ENCODE peak calls at places on chromosomes 3 and 15, in ten cellular contexts. Y is CD4-positive, CD25-positive, alpha-beta regulatory T cell; U is HCT116; A is upper lobe of right lung; D is T-helper 17 cell; C is left ventricle myocardium superior; N is activated CD4-positive, alpha-beta T cell treated with anti-CD3 and anti-CD28 coated beads for 36 hours; I is heart right ventricle; Z is GM23338; G is CD4-positive, alpha-beta T cell. L is an unnamed sample.

GRCh38 chr3:192840143-192840836 is 77.4 kb downstream of the MB21D2 start:
- ATAC-seq in Y (no peak), U (no peak), A (no peak), D (no peak), C (no peak), N (no peak), I (no peak), Z (no peak), G (no peak), L (no peak)

GRCh38 chr3:127750226-127751031 is 71.9 kb downstream of the MGLL start:
- ATAC-seq in Y (no peak), U (no peak), A (no peak), D (no peak), C (no peak), N (peak), I (no peak), Z (no peak), G (no peak), L (no peak)

GRCh38 chr3:153767601-153768558 is 353.3 kb upstream of the ARHGEF26 start:
- ATAC-seq in Y (no peak), U (no peak), A (peak), D (no peak), C (no peak), N (no peak), I (no peak), Z (no peak), G (no peak), L (no peak)

GRCh38 chr3:19543212-19543841 is 390.7 kb downstream of the EFHB start:
- ATAC-seq in Y (no peak), U (peak), A (peak), D (no peak), C (peak), N (no peak), I (peak), Z (peak), G (no peak), L (peak)

GRCh38 chr3:37171144-37171543 is 3.2 kb downstream of the LRRFIP2 start:
- ATAC-seq in Y (no peak), U (no peak), A (no peak), D (no peak), C (peak), N (no peak), I (no peak), Z (no peak), G (no peak), L (no peak)

GRCh38 chr3:25455316-25456232 is 27.5 kb downstream of the RARB start:
- ATAC-seq in Y (no peak), U (no peak), A (peak), D (no peak), C (peak), N (no peak), I (peak), Z (peak), G (no peak), L (no peak)

GRCh38 chr15:83733691-83734090 is 79.8 kb downstream of the ADAMTSL3 start:
- ATAC-seq in Y (no peak), U (no peak), A (no peak), D (no peak), C (no peak), N (no peak), I (no peak), Z (no peak), G (no peak), L (no peak)

GRCh38 chr3:108071394-108071793 is 19.4 kb downstream of the CD47 start:
- ATAC-seq in Y (no peak), U (no peak), A (peak), D (no peak), C (no peak), N (no peak), I (no peak), Z (no peak), G (no peak), L (no peak)

GRCh38 chr3:16183601-16184270 is 9.3 kb downstream of the GALNT15 start:
- ATAC-seq in Y (no peak), U (no peak), A (no peak), D (no peak), C (peak), N (no peak), I (peak), Z (no peak), G (no peak), L (peak)

GRCh38 chr15:74442604-74443003 is 8.8 kb upstream of the SEMA7A start:
- ATAC-seq in Y (no peak), U (no peak), A (no peak), D (no peak), C (no peak), N (no peak), I (no peak), Z (no peak), G (no peak), L (no peak)

GRCh38 chr15:27017168-27017809 is 46.3 kb downstream of the GABRG3 start:
- ATAC-seq in Y (no peak), U (no peak), A (peak), D (no peak), C (peak), N (no peak), I (no peak), Z (peak), G (no peak), L (peak)

GRCh38 chr3:82386656-82387055 is 625.2 kb upstream of the GBE1 start:
- ATAC-seq in Y (no peak), U (no peak), A (no peak), D (no peak), C (no peak), N (no peak), I (no peak), Z (no peak), G (no peak), L (no peak)

GRCh38 chr3:39212665-39213064 is 20.3 kb upstream of the XIRP1 start:
- ATAC-seq in Y (no peak), U (no peak), A (no peak), D (no peak), C (no peak), N (no peak), I (no peak), Z (no peak), G (no peak), L (no peak)

GRCh38 chr3:135224963-135225362 is 429.9 kb downstream of the EPHB1 start:
- ATAC-seq in Y (no peak), U (no peak), A (no peak), D (no peak), C (no peak), N (no peak), I (no peak), Z (no peak), G (no peak), L (no peak)

GRCh38 chr3:186044427-186044826 is 64.5 kb downstream of the ETV5 start:
- ATAC-seq in Y (no peak), U (no peak), A (peak), D (no peak), C (no peak), N (no peak), I (no peak), Z (no peak), G (no peak), L (no peak)

GRCh38 chr3:133703915-133704314 is 42.2 kb upstream of the TOPBP1 start:
- ATAC-seq in Y (no peak), U (no peak), A (no peak), D (no peak), C (no peak), N (no peak), I (no peak), Z (no peak), G (no peak), L (no peak)

GRCh38 chr3:44355634-44356033 is 17.1 kb downstream of the TCAIM start:
- ATAC-seq in Y (no peak), U (no peak), A (peak), D (no peak), C (peak), N (no peak), I (peak), Z (no peak), G (no peak), L (peak)

GRCh38 chr15:95687686-95688085 is 642.8 kb upstream of the NR2F2 start:
- ATAC-seq in Y (no peak), U (no peak), A (no peak), D (no peak), C (no peak), N (no peak), I (no peak), Z (no peak), G (no peak), L (no peak)

GRCh38 chr3:135147657-135148056 is 352.6 kb downstream of the EPHB1 start:
- ATAC-seq in Y (no peak), U (no peak), A (no peak), D (no peak), C (peak), N (no peak), I (peak), Z (no peak), G (no peak), L (no peak)

GRCh38 chr15:83848315-83849050 is 194.6 kb downstream of the ADAMTSL3 start:
- ATAC-seq in Y (no peak), U (no peak), A (no peak), D (no peak), C (peak), N (no peak), I (peak), Z (no peak), G (no peak), L (no peak)

GRCh38 chr3:34394978-34395748 is 596.7 kb downstream of the PDCD6IP start:
- ATAC-seq in Y (no peak), U (no peak), A (peak), D (no peak), C (no peak), N (no peak), I (no peak), Z (peak), G (no peak), L (no peak)

GRCh38 chr3:170517251-170517945 is 68.5 kb downstream of the SLC7A14 start:
- ATAC-seq in Y (no peak), U (no peak), A (no peak), D (no peak), C (no peak), N (no peak), I (no peak), Z (no peak), G (no peak), L (no peak)

GRCh38 chr15:69813881-69814280 is 283.8 kb downstream of the TLE3 start:
- ATAC-seq in Y (no peak), U (no peak), A (peak), D (no peak), C (no peak), N (no peak), I (no peak), Z (peak), G (no peak), L (peak)

GRCh38 chr3:48926425-48927392 is 8.1 kb downstream of the ARIH2 start:
- ATAC-seq in Y (no peak), U (peak), A (no peak), D (peak), C (peak), N (peak), I (peak), Z (no peak), G (no peak), L (peak)

GRCh38 chr15:45587861-45588170 is 637 bp downstream of the BLOC1S6 start:
- ATAC-seq in Y (no peak), U (no peak), A (no peak), D (no peak), C (no peak), N (no peak), I (no peak), Z (no peak), G (no peak), L (no peak)

GRCh38 chr3:29245441-29245840 is 35.4 kb upstream of the RBMS3 start:
- ATAC-seq in Y (no peak), U (no peak), A (no peak), D (no peak), C (no peak), N (peak), I (no peak), Z (no peak), G (no peak), L (no peak)

GRCh38 chr15:61103026-61103425 is 126.1 kb downstream of the RORA start:
- ATAC-seq in Y (no peak), U (no peak), A (no peak), D (no peak), C (peak), N (no peak), I (no peak), Z (peak), G (no peak), L (no peak)

GRCh38 chr3:70980646-70981031 is 602.9 kb downstream of the FOXP1 start:
- ATAC-seq in Y (no peak), U (no peak), A (no peak), D (peak), C (no peak), N (peak), I (no peak), Z (no peak), G (peak), L (no peak)

GRCh38 chr15:25658560-25658959 is 204.6 kb downstream of the ATP10A start:
- ATAC-seq in Y (no peak), U (no peak), A (no peak), D (no peak), C (no peak), N (no peak), I (no peak), Z (no peak), G (no peak), L (no peak)

GRCh38 chr3:107892960-107893359 is 197.9 kb downstream of the CD47 start:
- ATAC-seq in Y (no peak), U (no peak), A (no peak), D (no peak), C (no peak), N (no peak), I (no peak), Z (no peak), G (no peak), L (no peak)

GRCh38 chr15:42226648-42227047 is 18.5 kb upstream of the VPS39 start:
- ATAC-seq in Y (no peak), U (no peak), A (no peak), D (no peak), C (no peak), N (no peak), I (no peak), Z (no peak), G (no peak), L (no peak)

GRCh38 chr3:187398955-187399354 is 30.8 kb downstream of the RTP4 start:
- ATAC-seq in Y (no peak), U (no peak), A (no peak), D (no peak), C (no peak), N (no peak), I (no peak), Z (no peak), G (no peak), L (no peak)

GRCh38 chr15:78311292-78311691 is 11.9 kb upstream of the SKIC8 start:
- ATAC-seq in Y (no peak), U (no peak), A (no peak), D (no peak), C (no peak), N (no peak), I (no peak), Z (no peak), G (no peak), L (no peak)

GRCh38 chr3:17885986-17886385 is 143.6 kb upstream of the TBC1D5 start:
- ATAC-seq in Y (no peak), U (no peak), A (no peak), D (no peak), C (no peak), N (no peak), I (no peak), Z (no peak), G (no peak), L (no peak)

GRCh38 chr3:108391917-108392585 is 95.7 kb downstream of the HHLA2 start:
- ATAC-seq in Y (no peak), U (no peak), A (no peak), D (no peak), C (no peak), N (no peak), I (no peak), Z (no peak), G (no peak), L (peak)

GRCh38 chr3:172104471-172105072 is 65.2 kb downstream of the FNDC3B start:
- ATAC-seq in Y (no peak), U (peak), A (peak), D (no peak), C (peak), N (no peak), I (no peak), Z (peak), G (no peak), L (no peak)

GRCh38 chr3:50375200-50375931 is 16.0 kb upstream of the TMEM115 start:
- ATAC-seq in Y (no peak), U (peak), A (peak), D (no peak), C (no peak), N (peak), I (no peak), Z (peak), G (no peak), L (no peak)

GRCh38 chr15:40282144-40282869 is 557 bp downstream of the ANKRD63 start:
- ATAC-seq in Y (peak), U (peak), A (peak), D (peak), C (peak), N (peak), I (peak), Z (peak), G (peak), L (peak)